ENCODE peak calls at places on chromosomes 11 and 22, in nine cellular contexts. M is HCT116; T is kidney; U is mesendoderm; S is tibial artery; C is lower lobe of right lung; E is CD4-positive, alpha-beta memory T cell; K is aorta; Z is Panc1. B is an unnamed sample.

GRCh38 chr22:22037740-22038139 is 55.2 kb upstream of the TOP3B start:
- DNase-seq in M (no peak), T (no peak), U (no peak), S (no peak), C (no peak), E (no peak), K (no peak), Z (no peak), B (no peak)

GRCh38 chr11:79708319-79708928 is 267.6 kb upstream of the TENM4 start:
- DNase-seq in M (no peak), T (no peak), U (peak; percentile 75), S (no peak), C (no peak), E (no peak), K (no peak), Z (peak; percentile 35), B (no peak)

GRCh38 chr11:12694182-12694531 is 19.9 kb downstream of the TEAD1 start:
- DNase-seq in M (no peak), T (no peak), U (no peak), S (no peak), C (peak; percentile 53), E (no peak), K (no peak), Z (no peak), B (no peak)

GRCh38 chr11:73431431-73431830 is 55.2 kb downstream of the RELT start:
- DNase-seq in M (no peak), T (no peak), U (no peak), S (no peak), C (no peak), E (no peak), K (no peak), Z (no peak), B (no peak)

GRCh38 chr11:26227311-26227710 is 104.6 kb upstream of the ANO3 start:
- DNase-seq in M (no peak), T (no peak), U (peak; percentile 27), S (no peak), C (no peak), E (no peak), K (no peak), Z (peak; percentile 65), B (no peak)

GRCh38 chr11:14418801-14419417 is 59.9 kb upstream of the RRAS2 start:
- DNase-seq in M (peak; percentile 48), T (no peak), U (peak; percentile 85), S (no peak), C (no peak), E (no peak), K (no peak), Z (no peak), B (no peak)

GRCh38 chr22:27726726-27727449 is 74.7 kb downstream of the MN1 start:
- DNase-seq in M (no peak), T (peak; percentile 95), U (peak; percentile 71), S (peak; percentile 81), C (peak; percentile 54), E (no peak), K (peak; percentile 84), Z (no peak), B (no peak)

GRCh38 chr11:27496461-27496860 is 10.1 kb downstream of the LIN7C start:
- DNase-seq in M (no peak), T (no peak), U (no peak), S (no peak), C (no peak), E (no peak), K (no peak), Z (no peak), B (no peak)

GRCh38 chr11:37755526-37755925 is 1157.5 kb upstream of the RAG2 start:
- DNase-seq in M (no peak), T (no peak), U (no peak), S (no peak), C (no peak), E (no peak), K (no peak), Z (no peak), B (no peak)

GRCh38 chr11:78424334-78425270 is 7.0 kb upstream of the GAB2 start:
- DNase-seq in M (no peak), T (no peak), U (no peak), S (no peak), C (no peak), E (no peak), K (no peak), Z (no peak), B (no peak)

GRCh38 chr11:123069878-123070821 is 8.2 kb upstream of the HSPA8 start:
- DNase-seq in M (no peak), T (no peak), U (no peak), S (no peak), C (no peak), E (peak; percentile 73), K (no peak), Z (no peak), B (no peak)

GRCh38 chr22:39634530-39635399 is 64.2 kb downstream of the CACNA1I start:
- DNase-seq in M (peak; percentile 80), T (no peak), U (peak; percentile 54), S (no peak), C (no peak), E (no peak), K (no peak), Z (no peak), B (no peak)

GRCh38 chr11:131430466-131431176 is 60.2 kb downstream of the NTM start:
- DNase-seq in M (no peak), T (no peak), U (no peak), S (no peak), C (no peak), E (no peak), K (no peak), Z (no peak), B (no peak)

GRCh38 chr11:133922078-133922870 is 34.5 kb downstream of the IGSF9B start:
- DNase-seq in M (no peak), T (no peak), U (no peak), S (no peak), C (no peak), E (no peak), K (no peak), Z (no peak), B (no peak)

DNA sequence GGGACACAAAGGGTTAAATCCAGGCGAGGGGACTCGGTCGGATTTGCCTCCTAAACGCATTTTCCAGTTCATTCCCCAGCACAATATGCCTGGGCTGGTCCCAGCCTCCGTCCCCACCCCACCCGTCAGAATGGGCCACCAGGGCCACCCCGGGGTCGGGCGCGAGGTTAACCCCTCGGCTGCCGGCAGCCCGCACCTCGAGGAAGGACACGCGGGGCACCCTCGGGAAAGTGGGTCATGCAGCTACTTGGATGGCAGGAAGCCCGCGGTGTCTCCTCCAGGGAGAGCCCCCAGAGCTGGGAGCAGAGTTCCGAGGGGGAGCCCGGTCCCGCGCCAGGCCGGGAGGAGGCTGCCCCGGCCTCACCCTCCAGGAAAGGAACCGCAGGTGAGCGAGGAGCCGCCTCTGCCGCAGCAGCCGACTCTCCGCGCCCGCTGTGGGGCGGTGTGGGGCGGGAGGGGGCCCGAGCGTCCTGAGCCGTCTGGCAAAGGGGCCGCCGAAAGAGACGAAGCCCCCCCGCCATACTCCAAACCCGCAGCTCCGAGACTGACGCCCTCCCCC is 1.4 kb downstream of the NECTIN1 start:
- DNase-seq in M (no peak), T (no peak), U (peak; percentile 71), S (no peak), C (peak; percentile 61), E (peak; percentile 22), K (no peak), Z (no peak), B (peak; percentile 12)
- H3K27ac ChIP-seq in M (peak overlapping the region; percentile 85), T (no peak overlapping the region), U (no peak overlapping the region), S (peak overlapping the region; percentile 84), C (peak overlapping the region; percentile 80), E (no peak overlapping the region), K (no peak overlapping the region), Z (no peak overlapping the region), B (no peak overlapping the region)

GRCh38 chr22:24376606-24377005 is 50.8 kb upstream of the ADORA2A start:
- DNase-seq in M (no peak), T (no peak), U (no peak), S (no peak), C (no peak), E (no peak), K (no peak), Z (no peak), B (no peak)
- H3K36me3 ChIP-seq in M (peaks cover 14% of the 10 kb centered on the region), T (no peaks in the 10 kb centered on the region), U (peaks cover 2% of the 10 kb centered on the region), S (peaks cover 44% of the 10 kb centered on the region), C (peaks cover 66% of the 10 kb centered on the region), E (no peaks in the 10 kb centered on the region), K (no peaks in the 10 kb centered on the region), Z (no peaks in the 10 kb centered on the region), B (peaks cover 10% of the 10 kb centered on the region)

DNA sequence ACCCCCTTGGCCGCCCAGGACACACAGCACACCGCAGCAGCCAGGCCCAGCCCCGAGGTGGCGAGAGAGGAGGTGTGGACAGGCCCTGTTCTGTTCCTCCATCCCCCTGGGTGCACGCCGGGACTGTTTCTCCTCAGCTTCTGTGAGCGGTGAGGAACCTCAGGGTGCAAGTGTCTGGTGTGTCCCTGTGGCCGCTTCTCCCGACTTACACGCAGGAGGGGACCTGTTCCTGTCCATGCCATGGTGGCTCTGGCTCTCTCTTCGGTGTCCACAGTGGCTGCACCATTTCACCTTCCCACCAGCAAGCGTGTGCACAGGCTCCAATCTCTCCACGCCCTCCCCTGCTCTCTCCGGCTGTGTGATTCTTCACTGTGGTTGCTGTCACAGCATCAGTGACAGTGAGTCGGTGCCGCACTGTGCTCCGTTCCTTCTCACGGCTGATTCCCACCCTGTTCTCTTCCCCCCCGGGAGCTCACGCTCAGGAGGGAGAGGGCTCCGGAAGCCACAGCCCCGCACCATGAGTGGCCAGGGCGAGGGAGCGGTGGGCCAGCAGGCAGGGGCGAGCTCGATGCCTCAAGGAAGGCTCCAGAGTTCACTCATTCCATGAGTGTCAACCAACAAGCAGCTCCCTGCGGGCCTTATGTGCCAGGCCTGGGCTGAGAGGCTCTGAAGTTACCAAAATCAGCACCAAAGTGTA is 18.6 kb upstream of the WNT7B start:
- DNase-seq in M (no peak), T (peak; percentile 74), U (no peak), S (no peak), C (peak; percentile 46), E (no peak), K (peak; percentile 75), Z (no peak), B (no peak)
- H3K4me1 ChIP-seq in M (no peaks in the 10 kb centered on the region), T (peaks cover 32% of the 10 kb centered on the region), U (no peaks in the 10 kb centered on the region), S (peaks cover 13% of the 10 kb centered on the region), C (peaks cover 52% of the 10 kb centered on the region), E (peaks cover 5% of the 10 kb centered on the region), K (no peaks in the 10 kb centered on the region), Z (peaks cover 16% of the 10 kb centered on the region), B (no peaks in the 10 kb centered on the region)

GRCh38 chr11:65454696-65455456 is 32.3 kb downstream of the NEAT1 start:
- DNase-seq in M (peak; percentile 85), T (peak; percentile 95), U (peak; percentile 90), S (peak; percentile 96), C (peak; percentile 93), E (peak; percentile 60), K (peak; percentile 96), Z (no peak), B (peak; percentile 48)
- H3K27ac ChIP-seq in M (peak overlapping the region; percentile 94), T (peak overlapping the region; percentile 90), U (no peak overlapping the region), S (peak overlapping the region; percentile 87), C (peak overlapping the region; percentile 85), E (peak overlapping the region; percentile 64), K (no peak overlapping the region), Z (peak overlapping the region; percentile 92), B (peak overlapping the region; percentile 70)